ENCODE peak calls at places on chromosomes 13 and 19, in ten cellular contexts. X is H9; P is endodermal cell; R is Panc1; L is naive thymus-derived CD4-positive, alpha-beta T cell; C is ovary; N is cardiac muscle cell; B is neuronal stem cell; J is adrenal gland; U is CD8-positive, alpha-beta T cell. D is an unnamed sample. For H3K4me1, H3K9me3 and H3K27me3, the result is how much of the 10 kb centered on the place peaks cover.

GRCh38 chr19:43755256-43755801 is 567 bp upstream of the SMG9 start:
- DNase-seq in R (no peak), J (peak), P (peak), N (peak), B (peak), U (peak), L (peak), X (peak), C (peak), D (peak)

GRCh38 chr19:51333836-51334460 is 8.0 kb downstream of the VSIG10L start:
- DNase-seq in L (no peak), N (no peak), J (no peak), C (no peak), R (no peak), U (no peak), B (no peak), X (peak), P (peak), D (no peak)

GRCh38 chr13:39765801-39766463 is 110.5 kb downstream of the COG6 start:
- DNase-seq in C (peak), U (no peak), N (peak), L (no peak), X (peak), J (no peak), P (peak), R (no peak), B (no peak), D (no peak)

GRCh38 chr13:31638577-31638976 is 100.7 kb upstream of the RXFP2 start:
- DNase-seq in P (no peak), L (no peak), U (no peak), B (no peak), R (no peak), C (no peak), X (no peak), N (peak), J (no peak), D (no peak)

GRCh38 chr13:97631158-97631557 is 197.2 kb downstream of the RAP2A start:
- DNase-seq in X (peak), U (no peak), R (no peak), J (no peak), B (no peak), L (no peak), N (no peak), C (no peak), P (peak), D (peak)

GRCh38 chr13:35914662-35915061 is 216.5 kb downstream of the DCLK1 start:
- DNase-seq in N (no peak), X (no peak), R (no peak), P (no peak), L (no peak), B (no peak), J (no peak), C (no peak), U (no peak), D (no peak)

GRCh38 chr19:9945319-9945966 is 9.1 kb upstream of the OLFM2 start:
- DNase-seq in C (peak), N (peak), J (peak), B (no peak), U (no peak), R (no peak), L (no peak), P (peak), X (peak), D (no peak)

GRCh38 chr13:20241593-20241992 is 9.5 kb upstream of the GJB6 start:
- DNase-seq in R (no peak), J (no peak), U (no peak), X (no peak), B (no peak), L (no peak), N (no peak), P (no peak), C (no peak), D (no peak)

GRCh38 chr19:40774916-40775631 is at the start of gene MIA:
- DNase-seq in C (no peak), L (no peak), J (no peak), N (peak), P (no peak), B (no peak), U (no peak), X (no peak), R (no peak), D (no peak)

GRCh38 chr13:62110079-62110478 is 694.4 kb upstream of the PCDH20 start:
- DNase-seq in N (no peak), L (no peak), X (no peak), P (no peak), B (no peak), U (no peak), C (no peak), R (no peak), J (no peak), D (no peak)

GRCh38 chr19:13547102-13547501 is 40.8 kb upstream of the CACNA1A start:
- DNase-seq in X (no peak), J (no peak), L (no peak), B (no peak), R (no peak), C (no peak), U (no peak), N (no peak), P (no peak), D (no peak)

GRCh38 chr19:58401825-58402433 is 6.5 kb downstream of the RNF225 start:
- DNase-seq in P (no peak), U (no peak), C (peak), X (no peak), J (no peak), R (no peak), B (no peak), N (no peak), L (no peak), D (no peak)

GRCh38 chr19:38252935-38253691 is 3.1 kb downstream of the PPP1R14A start:
- DNase-seq in B (no peak), J (no peak), X (no peak), P (peak), L (no peak), R (no peak), N (no peak), C (peak), U (no peak), D (no peak)

GRCh38 chr19:13877303-13877702 is 369 bp downstream of the NANOS3 start:
- DNase-seq in P (no peak), J (no peak), C (no peak), U (no peak), B (no peak), N (no peak), R (no peak), X (no peak), L (no peak), D (no peak)

GRCh38 chr13:50449465-50449864 is 394.0 kb downstream of the DLEU7 start:
- DNase-seq in C (no peak), J (no peak), P (no peak), N (no peak), B (no peak), U (no peak), R (no peak), X (no peak), L (no peak), D (no peak)

DNA sequence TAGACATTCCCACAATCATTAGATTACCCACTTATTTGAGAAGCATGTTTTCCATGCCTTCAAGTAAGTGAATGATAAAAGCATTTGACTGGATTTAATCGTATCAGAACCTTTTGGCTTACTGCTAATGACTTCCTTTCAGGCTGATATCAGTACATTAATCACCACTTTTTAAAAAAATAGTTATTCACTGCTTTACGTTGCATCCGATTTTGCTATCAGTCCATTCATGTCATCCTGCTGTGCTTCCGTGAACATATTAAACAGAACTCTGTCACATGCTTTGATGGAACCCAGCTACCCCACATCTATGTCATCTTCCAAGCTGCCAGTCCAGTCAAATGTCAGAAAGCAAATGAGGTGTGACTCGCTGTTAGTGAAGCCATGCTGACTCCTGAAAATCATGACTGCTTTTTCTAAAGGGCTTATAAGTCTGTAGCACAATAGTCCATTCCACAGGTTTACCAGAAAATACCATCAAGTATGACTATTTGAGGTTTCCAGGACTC is 440.9 kb downstream of the IRS2 start:
- DNase-seq in R (no peak), N (peak), J (no peak), L (no peak), C (no peak), P (no peak), B (no peak), X (no peak), U (no peak), D (no peak)
- H3K4me1 ChIP-seq in R (under half), N (under half), J (under half), L (under half), C (under half), P (under half), B (under half), X (under half), U (under half), D (under half)

DNA sequence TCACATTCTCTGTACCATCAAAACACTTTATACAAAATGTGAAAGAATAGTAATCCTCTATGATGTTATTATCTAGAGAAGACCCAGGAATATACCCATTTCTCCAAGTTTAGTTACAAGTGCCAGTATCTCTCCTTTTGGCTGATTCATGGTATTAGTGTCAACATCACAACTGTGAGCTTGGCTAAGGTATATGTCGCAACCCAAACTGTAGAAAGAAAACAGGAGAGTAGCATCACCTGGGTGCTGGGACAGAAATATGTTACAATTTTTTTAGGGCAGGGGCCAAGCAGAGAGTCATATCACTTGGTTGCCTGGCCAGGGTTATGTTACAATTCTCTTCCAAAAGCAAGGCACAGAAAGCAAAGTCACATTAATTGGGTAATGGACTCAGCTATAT is 127.2 kb upstream of the ZNF91 start:
- DNase-seq in R (no peak), X (no peak), P (no peak), L (no peak), C (no peak), B (no peak), N (no peak), U (no peak), J (no peak), D (no peak)
- H3K9me3 ChIP-seq in R (under half), X (half or more), P (half or more), L (under half), C (under half), B (under half), N (under half), U (under half), J (under half), D (under half)

DNA sequence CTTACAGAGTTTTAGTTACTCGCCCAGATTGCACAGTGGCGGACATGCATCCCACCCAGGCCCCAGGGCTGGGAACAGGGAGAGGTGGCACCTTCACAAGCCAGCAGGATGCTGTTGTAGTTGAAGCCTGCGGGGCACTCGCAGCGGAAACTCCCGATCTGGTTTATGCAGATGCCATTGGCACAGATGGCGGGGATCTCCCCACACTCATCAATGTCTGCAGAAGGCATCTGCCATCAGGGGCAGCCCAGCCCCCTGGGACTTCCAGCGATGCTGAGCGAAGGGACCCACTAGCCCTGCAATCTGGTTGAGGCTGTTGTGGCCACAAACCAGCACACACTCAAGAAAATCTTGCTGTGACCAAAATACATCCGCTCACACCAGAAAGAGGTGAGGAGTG is 44.6 kb downstream of the CCL25 start:
- DNase-seq in R (no peak), J (no peak), B (no peak), X (no peak), P (no peak), N (no peak), L (no peak), C (no peak), U (no peak), D (no peak)
- H3K27me3 ChIP-seq in R (under half), J (under half), B (under half), X (under half), P (under half), N (under half), L (under half), C (under half), U (under half), D (under half)

GRCh38 chr19:5972355-5972731 is 5.6 kb downstream of the RANBP3 start:
- DNase-seq in L (no peak), J (no peak), P (no peak), N (no peak), R (no peak), U (no peak), B (no peak), C (no peak), X (no peak), D (no peak)
- H3K4me1 ChIP-seq in L (under half), J (half or more), P (under half), N (under half), R (under half), U (half or more), B (under half), C (under half), X (under half), D (under half)

GRCh38 chr19:7078007-7078406 is 8.5 kb downstream of the ZNF557 start:
- DNase-seq in R (no peak), N (no peak), B (no peak), P (no peak), L (no peak), J (no peak), C (no peak), X (no peak), U (no peak), D (no peak)
- H3K9me3 ChIP-seq in R (half or more), N (under half), B (under half), P (half or more), L (under half), J (under half), C (half or more), X (half or more), U (under half), D (under half)

DNA sequence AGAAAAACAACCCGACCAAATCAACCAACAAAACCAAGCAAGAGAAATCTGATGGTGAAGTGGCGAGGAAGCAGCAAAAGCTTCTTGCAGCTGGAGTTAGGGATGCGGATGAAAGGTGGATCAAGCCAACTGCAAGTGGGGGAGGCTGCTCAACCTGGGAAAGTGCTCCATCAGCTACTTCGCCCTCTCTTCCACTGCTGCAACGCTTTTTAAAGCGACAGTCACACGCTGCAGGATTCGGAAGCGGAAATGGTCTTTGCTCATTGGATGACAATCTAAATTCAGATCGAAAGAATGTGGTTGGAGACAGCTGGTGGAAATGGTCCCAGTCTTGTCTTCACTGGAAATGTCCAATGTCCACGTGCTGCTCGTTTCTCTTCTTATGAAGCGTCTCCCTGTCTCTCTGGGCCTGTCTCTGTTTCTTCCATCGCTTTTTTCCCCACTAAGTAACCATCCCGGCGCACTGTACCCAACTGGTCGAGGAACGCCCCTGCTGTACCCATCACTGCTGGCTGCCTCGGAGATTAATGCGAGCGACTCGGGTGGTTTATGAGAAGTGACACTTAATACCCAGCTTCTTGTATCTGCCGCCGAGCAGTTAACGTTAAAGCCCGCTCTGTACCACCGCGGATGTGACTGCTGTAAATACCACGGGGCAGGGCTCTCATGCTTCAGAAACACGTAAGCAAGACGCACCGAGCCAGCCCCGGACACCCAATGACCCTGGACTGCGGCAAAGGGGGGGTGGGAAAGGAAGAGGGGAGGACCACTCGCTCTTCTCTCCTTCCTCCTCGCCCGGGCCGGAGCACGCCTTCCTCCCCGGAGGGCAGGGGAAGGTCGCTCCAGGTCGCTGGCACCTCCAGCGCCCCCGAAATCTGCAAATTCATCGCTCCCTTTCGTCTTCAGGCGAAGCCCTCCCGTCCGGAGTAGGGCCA is 1.9 kb upstream of the FGF9 start:
- DNase-seq in B (peak), X (peak), P (peak), J (peak), C (peak), U (peak), N (peak), L (peak), R (no peak), D (no peak)
- H3K27me3 ChIP-seq in B (under half), X (under half), P (half or more), J (under half), C (under half), U (under half), N (half or more), L (under half), R (under half), D (under half)

GRCh38 chr19:11264452-11265176 is 2.3 kb upstream of the DOCK6 start:
- DNase-seq in N (no peak), P (peak), R (no peak), U (no peak), J (no peak), X (peak), C (no peak), L (no peak), B (no peak), D (peak)

GRCh38 chr19:11261902-11262839 is at the start of gene DOCK6:
- DNase-seq in J (no peak), R (no peak), U (no peak), L (no peak), X (peak), N (no peak), C (peak), P (peak), B (peak), D (no peak)

GRCh38 chr19:11265785-11266236 is 3.5 kb upstream of the DOCK6 start:
- DNase-seq in L (no peak), U (no peak), B (no peak), C (no peak), J (no peak), X (no peak), R (no peak), P (no peak), N (no peak), D (no peak)

GRCh38 chr19:11265177-11265784 is 3.0 kb upstream of the DOCK6 start:
- DNase-seq in B (no peak), R (no peak), C (no peak), L (no peak), N (no peak), P (no peak), U (no peak), X (no peak), J (no peak), D (no peak)

DNA sequence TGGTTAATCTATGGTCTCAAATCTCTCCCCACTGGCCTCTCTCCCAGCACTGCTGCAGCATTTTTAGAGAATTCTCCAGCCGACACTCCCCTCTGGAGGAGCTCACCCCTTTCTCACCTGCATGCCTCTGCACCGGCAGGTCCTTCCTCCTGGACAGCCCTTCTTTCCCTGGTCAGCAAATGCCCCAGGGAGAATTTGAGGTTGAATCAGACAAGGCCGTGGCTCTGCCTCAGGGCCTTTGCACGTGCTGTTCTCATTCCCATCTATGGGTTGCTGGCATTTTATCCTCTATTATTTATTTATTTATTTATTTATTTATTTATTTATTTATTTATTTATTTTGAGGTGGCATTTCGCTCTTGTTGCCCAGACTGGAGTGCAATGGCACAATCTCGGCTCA is 1.4 kb upstream of the DOCK6 start:
- DNase-seq in U (no peak), B (no peak), X (no peak), N (no peak), J (no peak), C (no peak), R (no peak), L (no peak), P (no peak), D (no peak)
- H3K4me1 ChIP-seq in U (under half), B (under half), X (under half), N (under half), J (under half), C (under half), R (under half), L (under half), P (under half), D (under half)

DNA sequence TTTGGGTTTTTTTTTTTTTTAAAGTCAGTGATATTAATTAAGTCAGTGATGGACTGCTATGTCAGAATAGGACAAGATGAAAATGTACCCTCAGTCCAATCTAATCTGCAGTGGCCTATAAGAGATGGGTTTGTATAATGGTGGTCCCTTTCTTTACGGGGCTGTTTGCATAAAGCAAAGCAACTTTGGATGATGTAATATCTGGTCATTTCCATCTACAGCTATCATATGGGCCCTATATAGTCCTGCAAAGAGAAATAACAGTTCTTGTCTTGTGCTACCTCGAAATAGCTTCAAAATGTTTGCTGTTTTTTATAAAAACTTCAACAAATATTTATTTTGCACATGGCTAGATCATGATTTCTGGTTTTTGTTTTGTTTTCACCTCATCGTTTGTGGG is 20.2 kb upstream of the POMP start:
- DNase-seq in C (no peak), N (no peak), P (no peak), B (no peak), L (no peak), U (no peak), J (no peak), R (no peak), X (no peak), D (no peak)
- H3K9me3 ChIP-seq in C (under half), N (under half), P (under half), B (under half), L (under half), U (under half), J (under half), R (under half), X (under half), D (under half)

D was measured in HAP-1.